ENCODE peak calls at places on chromosomes 7 and 10, in six cellular contexts. One of them, this sample, is unnamed.

GRCh38 chr10:128463991-128464755 is 337.9 kb upstream of the MKI67 start:
- DNase-seq in OCI-LY7: peak
- DNase-seq in CD8-positive, alpha-beta memory T cell: peak
- DNase-seq in aorta: peak
- DNase-seq in stomach: peak
- DNase-seq in thoracic aorta: no peak
- DNase-seq in this sample: peak

GRCh38 chr7:158382363-158382988 is 205.1 kb downstream of the PTPRN2 start:
- DNase-seq in OCI-LY7: no peak
- DNase-seq in CD8-positive, alpha-beta memory T cell: no peak
- DNase-seq in aorta: peak
- DNase-seq in stomach: no peak
- DNase-seq in thoracic aorta: no peak
- DNase-seq in this sample: no peak

GRCh38 chr7:101535333-101535732 is 93.8 kb downstream of the MYL10 start:
- DNase-seq in OCI-LY7: no peak
- DNase-seq in CD8-positive, alpha-beta memory T cell: no peak
- DNase-seq in aorta: no peak
- DNase-seq in stomach: peak
- DNase-seq in thoracic aorta: no peak
- DNase-seq in this sample: no peak

GRCh38 chr7:117673367-117673766 is 193.5 kb downstream of the CFTR start:
- DNase-seq in OCI-LY7: no peak
- DNase-seq in CD8-positive, alpha-beta memory T cell: no peak
- DNase-seq in aorta: no peak
- DNase-seq in stomach: peak
- DNase-seq in thoracic aorta: no peak
- DNase-seq in this sample: no peak

GRCh38 chr10:102791754-102792153 is 45.5 kb downstream of the CYP17A1 start:
- DNase-seq in OCI-LY7: no peak
- DNase-seq in CD8-positive, alpha-beta memory T cell: no peak
- DNase-seq in aorta: no peak
- DNase-seq in stomach: no peak
- DNase-seq in thoracic aorta: no peak
- DNase-seq in this sample: no peak

GRCh38 chr10:34489436-34489835 is 325.7 kb downstream of the PARD3 start:
- DNase-seq in OCI-LY7: no peak
- DNase-seq in CD8-positive, alpha-beta memory T cell: no peak
- DNase-seq in aorta: no peak
- DNase-seq in stomach: no peak
- DNase-seq in thoracic aorta: no peak
- DNase-seq in this sample: no peak

GRCh38 chr7:32228601-32229000 is 158.4 kb upstream of the PDE1C start:
- DNase-seq in OCI-LY7: no peak
- DNase-seq in CD8-positive, alpha-beta memory T cell: no peak
- DNase-seq in aorta: no peak
- DNase-seq in stomach: no peak
- DNase-seq in thoracic aorta: no peak
- DNase-seq in this sample: no peak

GRCh38 chr10:1151071-1152033 is 95.2 kb downstream of the WDR37 start:
- DNase-seq in OCI-LY7: no peak
- DNase-seq in CD8-positive, alpha-beta memory T cell: no peak
- DNase-seq in aorta: no peak
- DNase-seq in stomach: peak
- DNase-seq in thoracic aorta: no peak
- DNase-seq in this sample: no peak

GRCh38 chr10:27393961-27394360 is 110.1 kb upstream of the RAB18 start:
- DNase-seq in OCI-LY7: no peak
- DNase-seq in CD8-positive, alpha-beta memory T cell: no peak
- DNase-seq in aorta: no peak
- DNase-seq in stomach: no peak
- DNase-seq in thoracic aorta: no peak
- DNase-seq in this sample: no peak

GRCh38 chr7:23106491-23106800 is 861 bp downstream of the KLHL7 start:
- DNase-seq in OCI-LY7: no peak
- DNase-seq in CD8-positive, alpha-beta memory T cell: no peak
- DNase-seq in aorta: no peak
- DNase-seq in stomach: peak
- DNase-seq in thoracic aorta: no peak
- DNase-seq in this sample: no peak

GRCh38 chr10:17578603-17579002 is 38.6 kb downstream of the HACD1 start:
- DNase-seq in OCI-LY7: no peak
- DNase-seq in CD8-positive, alpha-beta memory T cell: no peak
- DNase-seq in aorta: no peak
- DNase-seq in stomach: no peak
- DNase-seq in thoracic aorta: no peak
- DNase-seq in this sample: no peak
- H3K4me3 ChIP-seq in OCI-LY7: no peak
- H3K4me3 ChIP-seq in CD8-positive, alpha-beta memory T cell: no peak
- H3K4me3 ChIP-seq in aorta: no peak
- H3K4me3 ChIP-seq in stomach: no peak
- H3K4me3 ChIP-seq in thoracic aorta: no peak
- H3K4me3 ChIP-seq in this sample: no peak

DNA sequence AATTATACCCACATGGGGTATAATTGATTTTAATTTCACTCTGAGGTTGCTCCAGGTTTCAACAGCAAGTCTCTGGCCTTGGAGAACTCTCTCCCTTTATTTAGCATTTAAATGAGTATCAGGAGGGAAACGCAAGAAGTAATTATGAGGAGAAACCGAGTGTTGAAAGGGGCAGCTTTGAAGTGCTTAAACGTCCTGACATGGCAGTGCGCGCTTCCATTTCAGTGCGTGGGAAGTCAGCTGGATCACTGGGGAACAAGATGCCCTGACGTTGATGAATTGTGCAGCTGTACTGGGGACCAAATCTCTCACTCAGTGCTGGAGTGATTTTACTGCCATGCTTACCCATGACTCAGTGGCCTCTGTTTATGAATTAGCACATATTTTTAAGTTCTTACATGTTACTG is 106.1 kb upstream of the PRR15 start:
- DNase-seq in OCI-LY7: no peak
- DNase-seq in CD8-positive, alpha-beta memory T cell: no peak
- DNase-seq in aorta: no peak
- DNase-seq in stomach: no peak
- DNase-seq in thoracic aorta: no peak
- DNase-seq in this sample: no peak
- H3K4me3 ChIP-seq in OCI-LY7: no peak
- H3K4me3 ChIP-seq in CD8-positive, alpha-beta memory T cell: no peak
- H3K4me3 ChIP-seq in aorta: no peak
- H3K4me3 ChIP-seq in stomach: no peak
- H3K4me3 ChIP-seq in thoracic aorta: no peak
- H3K4me3 ChIP-seq in this sample: no peak

DNA sequence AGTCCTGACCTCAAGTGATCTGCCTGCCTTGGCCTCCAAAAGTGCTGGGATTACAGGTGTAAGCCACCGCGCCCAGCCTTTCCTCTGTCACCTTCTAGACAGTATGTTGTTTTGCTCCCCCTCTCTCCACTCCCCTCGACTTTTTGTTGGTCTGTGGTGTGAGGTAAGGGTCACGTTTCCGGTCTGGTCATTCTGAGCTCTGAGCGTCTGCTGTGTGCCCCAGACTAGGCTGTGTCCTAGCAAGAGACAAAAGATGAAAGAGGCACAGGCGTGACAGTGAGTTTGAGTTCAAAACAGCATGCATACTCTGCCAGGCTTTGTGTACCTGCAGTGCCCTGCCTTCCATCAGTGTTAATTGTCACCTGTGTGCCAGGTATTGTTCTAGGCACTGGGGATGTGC is 87.4 kb upstream of the PPIF start:
- DNase-seq in OCI-LY7: no peak
- DNase-seq in CD8-positive, alpha-beta memory T cell: no peak
- DNase-seq in aorta: no peak
- DNase-seq in stomach: no peak
- DNase-seq in thoracic aorta: no peak
- DNase-seq in this sample: no peak
- H3K4me3 ChIP-seq in OCI-LY7: no peak
- H3K4me3 ChIP-seq in CD8-positive, alpha-beta memory T cell: no peak
- H3K4me3 ChIP-seq in aorta: no peak
- H3K4me3 ChIP-seq in stomach: no peak
- H3K4me3 ChIP-seq in thoracic aorta: no peak
- H3K4me3 ChIP-seq in this sample: no peak

GRCh38 chr10:73655257-73655989 is 406 bp downstream of the SYNPO2L start:
- DNase-seq in OCI-LY7: no peak
- DNase-seq in CD8-positive, alpha-beta memory T cell: no peak
- DNase-seq in aorta: no peak
- DNase-seq in stomach: no peak
- DNase-seq in thoracic aorta: no peak
- DNase-seq in this sample: no peak
- H3K4me3 ChIP-seq in OCI-LY7: no peak
- H3K4me3 ChIP-seq in CD8-positive, alpha-beta memory T cell: no peak
- H3K4me3 ChIP-seq in aorta: no peak
- H3K4me3 ChIP-seq in stomach: no peak
- H3K4me3 ChIP-seq in thoracic aorta: peak
- H3K4me3 ChIP-seq in this sample: no peak

DNA sequence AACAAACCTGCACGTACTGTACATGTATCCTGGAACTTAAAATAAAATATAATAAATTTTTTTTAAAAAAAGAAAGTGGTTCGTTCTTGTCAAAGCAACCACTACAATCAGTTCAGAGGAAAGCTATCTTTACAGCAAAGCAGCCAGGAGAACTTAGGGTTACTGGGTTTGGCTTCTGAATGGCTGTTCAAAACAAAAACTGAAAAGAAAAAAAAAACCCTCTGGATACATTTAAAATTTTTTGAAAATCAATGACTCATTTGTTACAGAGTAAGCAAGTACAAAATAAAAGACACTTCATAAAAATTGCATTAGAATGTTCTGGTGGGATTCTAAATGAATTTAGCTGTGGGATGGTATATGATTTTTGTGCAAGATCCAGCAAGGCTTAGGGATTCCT is 28.6 kb upstream of the ADD3 start:
- DNase-seq in OCI-LY7: no peak
- DNase-seq in CD8-positive, alpha-beta memory T cell: no peak
- DNase-seq in aorta: no peak
- DNase-seq in stomach: no peak
- DNase-seq in thoracic aorta: no peak
- DNase-seq in this sample: no peak
- H3K4me3 ChIP-seq in OCI-LY7: no peak
- H3K4me3 ChIP-seq in CD8-positive, alpha-beta memory T cell: no peak
- H3K4me3 ChIP-seq in aorta: no peak
- H3K4me3 ChIP-seq in stomach: no peak
- H3K4me3 ChIP-seq in thoracic aorta: no peak
- H3K4me3 ChIP-seq in this sample: no peak

DNA sequence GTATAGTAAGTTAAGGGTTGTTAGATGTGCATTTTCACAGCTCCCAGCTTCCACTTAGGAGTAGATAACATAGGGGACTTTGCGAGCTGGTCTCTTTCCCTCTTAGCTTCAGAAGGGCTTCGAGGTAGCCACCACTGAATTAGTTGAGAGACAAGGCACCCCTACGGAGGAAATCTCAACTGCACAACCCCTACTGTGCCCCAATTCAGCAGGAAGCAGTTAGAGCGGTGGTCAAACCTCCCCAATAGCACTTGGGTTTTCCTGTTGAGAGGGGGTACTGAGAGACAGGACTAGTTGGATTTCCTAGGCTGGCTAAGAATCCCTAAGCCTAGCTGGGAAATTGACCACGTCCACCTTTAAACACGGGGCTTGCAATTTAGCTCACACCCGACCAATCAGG is 1.1 kb upstream of the HERPUD2 start:
- DNase-seq in OCI-LY7: no peak
- DNase-seq in CD8-positive, alpha-beta memory T cell: no peak
- DNase-seq in aorta: no peak
- DNase-seq in stomach: no peak
- DNase-seq in thoracic aorta: no peak
- DNase-seq in this sample: no peak
- H3K4me3 ChIP-seq in OCI-LY7: peak
- H3K4me3 ChIP-seq in CD8-positive, alpha-beta memory T cell: peak
- H3K4me3 ChIP-seq in aorta: no peak
- H3K4me3 ChIP-seq in stomach: peak
- H3K4me3 ChIP-seq in thoracic aorta: peak
- H3K4me3 ChIP-seq in this sample: peak

DNA sequence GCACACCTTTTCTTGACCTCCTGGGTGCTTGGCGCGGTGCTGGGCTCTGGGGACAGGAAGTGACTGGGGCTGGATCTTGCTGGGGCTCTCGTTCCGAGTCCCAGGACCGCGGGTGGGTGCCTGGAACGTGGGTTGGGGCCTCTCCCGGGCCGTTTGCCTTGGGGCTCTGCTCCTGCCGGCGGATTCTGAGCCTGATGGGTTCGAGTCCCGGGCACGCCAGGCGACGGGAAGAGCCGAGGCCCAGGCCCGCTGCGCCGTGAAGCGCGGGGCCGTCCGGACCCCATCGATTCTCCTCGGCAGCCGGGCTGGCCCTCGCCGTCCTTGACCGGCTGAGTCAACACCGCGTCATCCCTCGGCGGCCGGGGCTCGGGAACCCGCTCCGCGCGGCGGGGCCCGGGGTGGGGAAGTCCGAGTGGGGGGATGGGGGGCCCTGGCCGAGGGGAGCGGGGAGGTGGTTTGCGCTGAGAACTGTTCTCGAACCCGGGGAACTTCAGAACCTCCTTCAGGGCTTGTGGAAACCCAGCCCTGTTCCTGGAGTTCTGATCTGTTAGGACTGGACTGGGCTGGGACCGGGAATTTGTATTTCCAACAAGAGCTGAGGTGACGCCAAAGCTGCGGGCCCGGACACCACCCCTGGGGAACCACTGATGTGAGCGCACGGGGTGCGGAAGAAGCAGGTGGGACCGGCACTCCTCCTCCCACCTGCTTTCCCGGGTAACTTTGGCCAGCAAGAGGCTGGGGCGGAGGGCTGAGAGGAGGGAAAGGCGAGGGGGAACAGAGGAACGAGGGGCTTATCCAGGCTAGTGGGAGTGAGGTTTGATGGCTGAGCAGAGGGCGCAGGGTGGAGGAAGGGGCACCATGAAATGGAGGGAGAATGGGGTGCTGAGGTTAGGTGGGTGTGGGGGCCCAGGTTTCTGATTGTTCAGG is 6.2 kb downstream of the HHEX start:
- DNase-seq in OCI-LY7: no peak
- DNase-seq in CD8-positive, alpha-beta memory T cell: no peak
- DNase-seq in aorta: peak
- DNase-seq in stomach: no peak
- DNase-seq in thoracic aorta: no peak
- DNase-seq in this sample: no peak
- H3K4me3 ChIP-seq in OCI-LY7: no peak
- H3K4me3 ChIP-seq in CD8-positive, alpha-beta memory T cell: no peak
- H3K4me3 ChIP-seq in aorta: peak
- H3K4me3 ChIP-seq in stomach: peak
- H3K4me3 ChIP-seq in thoracic aorta: peak
- H3K4me3 ChIP-seq in this sample: peak